ENCODE peak calls at places on chromosomes 6 and 20, in ten cellular contexts. E is A549; T is substantia nigra; I is CD4-positive, alpha-beta T cell; U is thoracic aorta; L is H9; B is esophagus squamous epithelium; R is tibial nerve; C is neuronal stem cell; F is upper lobe of right lung. Q is an unnamed sample.

GRCh38 chr6:12911387-12911960 is 194.9 kb downstream of the PHACTR1 start:
- DNase-seq in E (peak; percentile 19), F (no peak), I (no peak), T (no peak), B (no peak), L (no peak), U (no peak), C (no peak), R (no peak), Q (no peak)

GRCh38 chr20:1735417-1736089 is 78.0 kb upstream of the SIRPG start:
- DNase-seq in I (no peak), L (no peak), T (no peak), B (no peak), F (no peak), U (no peak), R (no peak), E (no peak), C (no peak), Q (no peak)

GRCh38 chr6:126118934-126119333 is 132.6 kb downstream of the TRMT11 start:
- DNase-seq in B (no peak), R (no peak), C (no peak), E (no peak), I (no peak), F (no peak), T (no peak), L (no peak), U (no peak), Q (no peak)

GRCh38 chr20:22805219-22805618 is 220.8 kb upstream of the FOXA2 start:
- DNase-seq in T (no peak), I (no peak), R (no peak), B (no peak), L (peak; percentile 40), C (no peak), U (no peak), E (peak; percentile 80), F (no peak), Q (no peak)

GRCh38 chr20:60950547-60950946 is 301.5 kb upstream of the CDH4 start:
- DNase-seq in E (no peak), B (no peak), L (no peak), I (no peak), T (no peak), C (no peak), U (no peak), R (no peak), F (no peak), Q (peak; percentile 42)

GRCh38 chr6:49662877-49663231 is 26.2 kb upstream of the RHAG start:
- DNase-seq in U (no peak), C (no peak), L (no peak), E (no peak), I (no peak), B (no peak), T (no peak), F (no peak), R (no peak), Q (no peak)

GRCh38 chr6:82283771-82284420 is 36.4 kb upstream of the IBTK start:
- DNase-seq in L (no peak), R (no peak), U (no peak), I (no peak), C (peak; percentile 15), E (no peak), B (no peak), T (no peak), F (no peak), Q (no peak)

GRCh38 chr6:133705071-133705470 is 183.8 kb upstream of the TCF21 start:
- DNase-seq in T (no peak), E (no peak), I (no peak), R (no peak), B (no peak), C (no peak), L (no peak), U (no peak), F (no peak), Q (no peak)

GRCh38 chr20:37291724-37292126 is 2.3 kb downstream of the MANBAL start:
- DNase-seq in E (no peak), C (no peak), L (no peak), T (no peak), F (no peak), U (no peak), I (no peak), B (no peak), R (no peak), Q (no peak)

GRCh38 chr6:159977242-159978214 is 8.6 kb downstream of the IGF2R start:
- DNase-seq in F (no peak), I (no peak), L (no peak), B (no peak), C (no peak), U (no peak), E (no peak), T (no peak), R (no peak), Q (no peak)

GRCh38 chr20:44211177-44212039 is 837 bp upstream of the OSER1 start:
- DNase-seq in F (no peak), C (no peak), T (no peak), I (no peak), B (no peak), U (no peak), L (no peak), R (no peak), E (no peak), Q (peak; percentile 26)

GRCh38 chr6:47780510-47781356 is 1.1 kb upstream of the OPN5 start:
- DNase-seq in T (peak; percentile 5), C (peak; percentile 33), L (peak; percentile 53), E (peak; percentile 57), U (no peak), R (no peak), I (no peak), F (no peak), B (no peak), Q (no peak)

GRCh38 chr6:8166156-8166555 is 63.8 kb upstream of the EEF1E1 start:
- DNase-seq in U (no peak), C (no peak), F (no peak), R (no peak), I (no peak), E (no peak), B (no peak), L (no peak), T (no peak), Q (no peak)

GRCh38 chr6:29748391-29749352 is 25.4 kb downstream of the HLA-F start:
- DNase-seq in L (peak; percentile 96), C (peak; percentile 81), U (peak; percentile 83), R (peak; percentile 95), F (peak; percentile 94), B (no peak), T (peak; percentile 77), E (peak; percentile 73), I (peak; percentile 71), Q (peak; percentile 26)

GRCh38 chr6:15026832-15027231 is 219.0 kb upstream of the JARID2 start:
- DNase-seq in F (no peak), E (peak; percentile 82), U (no peak), R (no peak), C (no peak), B (no peak), I (no peak), L (no peak), T (no peak), Q (no peak)

GRCh38 chr6:72864799-72865198 is 242.9 kb downstream of the KCNQ5 start:
- DNase-seq in B (no peak), U (no peak), I (no peak), L (no peak), E (no peak), F (no peak), R (no peak), T (no peak), C (no peak), Q (no peak)
- H3K27ac ChIP-seq in B (no peak overlapping the region), U (no peak overlapping the region), I (no peak overlapping the region), L (no peak overlapping the region), E (no peak overlapping the region), F (no peak overlapping the region), R (no peak overlapping the region), T (no peak overlapping the region), C (no peak overlapping the region), Q (no peak overlapping the region)

GRCh38 chr6:91827151-91827550 is 1240.3 kb upstream of the MAP3K7 start:
- DNase-seq in C (no peak), U (no peak), R (no peak), I (no peak), B (no peak), F (no peak), L (no peak), E (no peak), T (no peak), Q (no peak)

GRCh38 chr6:91826128-91826527 is 1239.3 kb upstream of the MAP3K7 start:
- DNase-seq in C (no peak), R (no peak), F (no peak), I (no peak), B (no peak), L (no peak), T (no peak), E (no peak), U (no peak), Q (no peak)

GRCh38 chr6:91824346-91824745 is 1237.5 kb upstream of the MAP3K7 start:
- DNase-seq in E (no peak), I (no peak), U (no peak), R (no peak), T (no peak), B (no peak), L (no peak), C (no peak), F (no peak), Q (no peak)

DNA sequence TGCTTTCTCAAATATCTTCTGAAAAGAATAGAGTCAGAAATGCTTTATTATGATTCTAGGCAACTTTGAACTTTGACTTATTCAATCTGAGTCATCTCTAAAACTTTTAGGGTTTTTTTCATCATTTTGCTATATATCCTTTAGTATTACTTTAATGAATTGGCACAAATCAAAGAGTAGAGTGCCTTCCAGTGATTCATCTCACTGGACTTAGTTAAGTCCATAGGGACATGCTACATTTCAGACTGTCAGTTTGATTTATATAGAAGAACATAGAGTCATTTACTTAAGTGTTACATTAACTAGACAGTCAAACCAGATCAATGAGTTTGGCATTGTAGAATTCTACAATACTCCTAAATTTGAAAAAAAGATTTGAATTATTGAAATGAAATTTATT is 1235.7 kb upstream of the MAP3K7 start:
- DNase-seq in U (no peak), F (no peak), L (no peak), T (no peak), C (no peak), I (no peak), R (no peak), E (no peak), B (no peak), Q (no peak)
- H3K27ac ChIP-seq in U (no peak overlapping the region), F (no peak overlapping the region), L (no peak overlapping the region), T (no peak overlapping the region), C (no peak overlapping the region), I (no peak overlapping the region), R (no peak overlapping the region), E (no peak overlapping the region), B (no peak overlapping the region), Q (no peak overlapping the region)

DNA sequence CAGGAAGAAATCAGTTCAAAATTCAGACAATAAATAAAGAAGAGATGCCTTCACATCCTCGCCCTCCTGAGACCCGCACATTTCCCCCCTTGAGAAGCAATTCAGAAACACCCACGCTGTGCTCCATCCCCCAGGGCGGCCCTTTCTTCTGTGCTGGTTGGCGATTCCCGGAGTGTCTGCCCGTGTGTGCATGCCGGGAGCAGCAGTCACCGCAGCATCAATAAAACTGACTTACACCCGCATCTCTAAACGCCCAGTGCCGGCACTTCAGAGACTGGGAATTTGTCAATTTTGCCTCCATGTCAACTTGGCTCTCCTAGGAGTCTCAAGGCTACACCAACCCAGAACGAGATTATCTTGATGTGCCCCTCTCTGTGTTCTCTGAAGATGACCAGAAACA is 67.4 kb upstream of the TRAF3IP2 start:
- DNase-seq in B (no peak), R (no peak), F (no peak), E (no peak), L (no peak), U (no peak), I (no peak), C (no peak), T (no peak), Q (no peak)
- H3K27ac ChIP-seq in B (no peak overlapping the region), R (no peak overlapping the region), F (no peak overlapping the region), E (no peak overlapping the region), L (no peak overlapping the region), U (no peak overlapping the region), I (no peak overlapping the region), C (peak overlapping the region; percentile 79), T (no peak overlapping the region), Q (peak overlapping the region; percentile 60)

GRCh38 chr20:32508775-32509119 is 76.4 kb downstream of the NOL4L start:
- DNase-seq in L (peak; percentile 15), E (no peak), U (no peak), T (no peak), B (no peak), F (no peak), I (no peak), R (no peak), C (no peak), Q (no peak)
- H3K27ac ChIP-seq in L (no peak overlapping the region), E (no peak overlapping the region), U (no peak overlapping the region), T (no peak overlapping the region), B (no peak overlapping the region), F (peak overlapping the region; percentile 24), I (peak overlapping the region; percentile 19), R (no peak overlapping the region), C (no peak overlapping the region), Q (no peak overlapping the region)

Q was measured in caudate nucleus.